ENCODE peak calls at places on chromosomes 16 and 17, in six cellular contexts. F is cardiac septum; W is stimulated activated naive CD4-positive, alpha-beta T cell; P is cardiac muscle cell; N is occipital lobe; B is stimulated activated CD4-positive, alpha-beta T cell treated with anti-CD3 and anti-CD28 coated beads, Interleukin-1b, Interleukin-23, amount 100 ng/mL, for 48 hours. H is an unnamed sample.

GRCh38 chr17:20281860-20282259 is 185.5 kb downstream of the LGALS9B start:
- DNase-seq in N (no peak), P (no peak), B (no peak), W (no peak), F (no peak), H (no peak)

GRCh38 chr17:10776372-10776771 is 27.5 kb downstream of the TMEM238L start:
- DNase-seq in W (no peak), B (no peak), P (no peak), N (no peak), F (no peak), H (no peak)

GRCh38 chr16:15739940-15740339 is 89.9 kb downstream of the NDE1 start:
- DNase-seq in N (no peak), P (no peak), W (no peak), B (no peak), F (no peak), H (no peak)

GRCh38 chr17:57762375-57762916 is 17.3 kb upstream of the CCDC182 start:
- DNase-seq in F (no peak), B (no peak), W (no peak), N (no peak), P (no peak), H (no peak)

GRCh38 chr16:3503513-3503912 is 2.7 kb downstream of the CLUAP1 start:
- DNase-seq in F (peak), W (peak), P (no peak), B (peak), N (no peak), H (no peak)

GRCh38 chr17:58304735-58305486 is 23.7 kb downstream of the TSPOAP1 start:
- DNase-seq in B (no peak), W (no peak), F (peak), P (no peak), N (no peak), H (no peak)

GRCh38 chr16:54326266-54326662 is 39.7 kb upstream of the IRX3 start:
- DNase-seq in B (no peak), W (no peak), F (no peak), P (no peak), N (no peak), H (no peak)

GRCh38 chr17:10772425-10773380 is 31.2 kb downstream of the TMEM238L start:
- DNase-seq in F (peak), B (peak), N (no peak), P (peak), W (no peak), H (no peak)

GRCh38 chr16:89667633-89668032 is 10.0 kb downstream of the SPATA33 start:
- DNase-seq in F (peak), W (no peak), B (no peak), P (no peak), N (no peak), H (no peak)

GRCh38 chr16:49704586-49705155 is 151.2 kb downstream of the ZNF423 start:
- DNase-seq in P (no peak), B (no peak), F (no peak), N (no peak), W (no peak), H (no peak)